ENCODE peak calls at places on chromosome 20, in eight cellular contexts. S, F, Y, U, W, B, J and E are unnamed samples.

GRCh38 chr20:43537921-43538854 is 20.6 kb upstream of the SGK2 start:
- DNase-seq in W (peak), F (peak), S (peak), U (peak), J (peak), Y (peak), B (peak), E (peak)

GRCh38 chr20:46348231-46348803 is 40.0 kb upstream of the CDH22 start:
- DNase-seq in J (peak), B (peak), F (no peak), U (no peak), Y (peak), S (peak), W (no peak), E (peak)

GRCh38 chr20:63089051-63089907 is 82.5 kb upstream of the BHLHE23 start:
- DNase-seq in F (peak), Y (peak), S (peak), U (no peak), J (no peak), W (no peak), B (no peak), E (peak)

GRCh38 chr20:63963348-63963741 is 6.4 kb downstream of the ZNF512B start:
- DNase-seq in B (no peak), Y (peak), J (no peak), F (no peak), S (no peak), U (no peak), W (no peak), E (no peak)

GRCh38 chr20:18781509-18781908 is 32.1 kb upstream of the SCP2D1 start:
- DNase-seq in U (no peak), Y (no peak), W (no peak), J (no peak), S (no peak), F (no peak), B (no peak), E (no peak)

GRCh38 chr20:50427740-50428462 is 82.3 kb upstream of the PTPN1 start:
- DNase-seq in U (peak), Y (no peak), J (peak), S (peak), W (peak), B (no peak), F (no peak), E (no peak)

GRCh38 chr20:1322511-1323245 is 6.3 kb downstream of the SDCBP2 start:
- DNase-seq in F (peak), W (no peak), J (peak), Y (no peak), S (peak), B (peak), U (no peak), E (no peak)

GRCh38 chr20:63068711-63069367 is 62.1 kb upstream of the BHLHE23 start:
- DNase-seq in S (no peak), B (no peak), Y (peak), J (no peak), U (no peak), W (no peak), F (peak), E (peak)

GRCh38 chr20:64111841-64112641 is 4.7 kb upstream of the NPBWR2 start:
- DNase-seq in J (no peak), F (peak), B (no peak), Y (peak), S (no peak), W (no peak), U (no peak), E (peak)

GRCh38 chr20:6492396-6493055 is 275.0 kb upstream of the BMP2 start:
- DNase-seq in U (no peak), S (no peak), F (no peak), W (no peak), B (peak), Y (no peak), J (no peak), E (no peak)

GRCh38 chr20:50776122-50776795 is 18.6 kb upstream of the BCAS4 start:
- DNase-seq in W (no peak), Y (no peak), F (peak), J (no peak), B (no peak), U (no peak), S (peak), E (no peak)

GRCh38 chr20:14235355-14235754 is 102.1 kb downstream of the FLRT3 start:
- DNase-seq in Y (no peak), J (peak), F (no peak), S (no peak), U (no peak), B (peak), W (no peak), E (no peak)

GRCh38 chr20:63519765-63520593 is 586 bp upstream of the PPDPF start:
- DNase-seq in W (peak), Y (no peak), S (peak), U (peak), B (no peak), J (no peak), F (peak), E (peak)

GRCh38 chr20:62632575-62632974 is 9.7 kb upstream of the SLCO4A1 start:
- DNase-seq in W (no peak), Y (no peak), S (no peak), J (no peak), U (no peak), F (no peak), B (no peak), E (no peak)

GRCh38 chr20:10022615-10023014 is 12.2 kb upstream of the ANKEF1 start:
- DNase-seq in U (no peak), B (no peak), S (no peak), Y (no peak), W (no peak), J (no peak), F (no peak), E (no peak)

GRCh38 chr20:49478754-49479689 is 3.4 kb downstream of the KCNB1 start:
- DNase-seq in B (no peak), W (no peak), U (no peak), F (no peak), J (no peak), S (no peak), Y (no peak), E (no peak)

GRCh38 chr20:1537731-1538058 is 19.8 kb downstream of the SIRPD start:
- DNase-seq in F (peak), S (no peak), J (no peak), W (no peak), Y (peak), B (no peak), U (peak), E (no peak)

GRCh38 chr20:53693265-53693871 is 99.7 kb upstream of the ZNF217 start:
- DNase-seq in J (no peak), F (no peak), S (no peak), W (no peak), Y (no peak), U (no peak), B (no peak), E (no peak)

GRCh38 chr20:19572031-19572430 is 186.0 kb upstream of the RIN2 start:
- DNase-seq in W (no peak), U (no peak), B (no peak), J (no peak), F (no peak), S (no peak), Y (no peak), E (no peak)

GRCh38 chr20:43583982-43584432 is 6.7 kb upstream of the IFT52 start:
- DNase-seq in F (peak), U (peak), J (peak), S (peak), B (peak), W (no peak), Y (peak), E (peak)

GRCh38 chr20:25360631-25361286 is 29.9 kb downstream of the ABHD12 start:
- DNase-seq in Y (no peak), B (peak), J (peak), U (no peak), S (no peak), F (no peak), W (peak), E (peak)

GRCh38 chr20:50394569-50394968 is 115.6 kb upstream of the PTPN1 start:
- DNase-seq in S (no peak), B (no peak), U (peak), W (no peak), F (no peak), J (no peak), Y (no peak), E (no peak)

GRCh38 chr20:40561187-40561586 is 127.8 kb downstream of the MAFB start:
- DNase-seq in S (no peak), B (no peak), J (no peak), F (no peak), W (no peak), U (no peak), Y (no peak), E (no peak)
- H3K4me3 ChIP-seq in S (no peak), B (no peak), J (no peak), F (no peak), W (no peak), U (no peak), Y (no peak), E (no peak)

GRCh38 chr20:17642404-17643269 is 39.4 kb downstream of the RRBP1 start:
- DNase-seq in U (no peak), J (no peak), W (no peak), Y (peak), B (no peak), S (no peak), F (no peak), E (no peak)
- H3K4me3 ChIP-seq in U (no peak), J (no peak), W (no peak), Y (no peak), B (no peak), S (no peak), F (no peak), E (no peak)

GRCh38 chr20:56900252-56900651 is 271.1 kb downstream of the TFAP2C start:
- DNase-seq in Y (no peak), J (no peak), S (no peak), W (no peak), F (no peak), U (no peak), B (no peak), E (no peak)
- H3K4me3 ChIP-seq in Y (no peak), J (no peak), S (no peak), W (no peak), F (no peak), U (no peak), B (no peak), E (no peak)

GRCh38 chr20:310645-311044 is 13.3 kb downstream of the ZCCHC3 start:
- DNase-seq in B (no peak), Y (no peak), F (no peak), J (no peak), U (no peak), W (no peak), S (no peak), E (no peak)
- H3K4me3 ChIP-seq in B (no peak), Y (peak), F (peak), J (no peak), U (no peak), W (peak), S (peak), E (peak)

GRCh38 chr20:3679749-3680700 is 1.8 kb downstream of the ADAM33 start:
- DNase-seq in J (peak), S (peak), B (peak), Y (peak), W (no peak), U (no peak), F (no peak), E (no peak)
- H3K4me3 ChIP-seq in J (peak), S (peak), B (no peak), Y (no peak), W (no peak), U (no peak), F (peak), E (no peak)